ENCODE peak calls at places on chromosome 9, in five cellular contexts. Y, F, A, J and C are unnamed samples. For H3K9me3 and H3K36me3, the result is how much of the 10 kb centered on the place peaks cover.

GRCh38 chr9:136910901-136911245 is 24.6 kb downstream of the TRAF2 start:
- DNase-seq in F (no peak), J (no peak), A (no peak), Y (no peak), C (no peak)

GRCh38 chr9:132586830-132587483 is 4.6 kb downstream of the BARHL1 start:
- DNase-seq in F (no peak), A (no peak), J (no peak), Y (no peak), C (no peak)

GRCh38 chr9:83986765-83987401 is 6.3 kb downstream of the RMI1 start:
- DNase-seq in Y (no peak), A (no peak), F (peak), J (no peak), C (peak)

GRCh38 chr9:75885652-75886051 is 4.8 kb upstream of the PCSK5 start:
- DNase-seq in F (no peak), A (no peak), Y (peak), J (no peak), C (no peak)

GRCh38 chr9:137834846-137835546 is 42.6 kb upstream of the CACNA1B start:
- DNase-seq in Y (no peak), A (no peak), J (no peak), F (no peak), C (no peak)

GRCh38 chr9:98064623-98065392 is 8.3 kb downstream of the NANS start:
- DNase-seq in J (no peak), F (no peak), A (no peak), Y (no peak), C (no peak)

GRCh38 chr9:114718801-114719221 is 36.8 kb upstream of the TEX48 start:
- DNase-seq in J (no peak), F (no peak), A (no peak), Y (no peak), C (no peak)

GRCh38 chr9:92592537-92592936 is 56.7 kb upstream of the ECM2 start:
- DNase-seq in J (no peak), Y (no peak), A (no peak), F (no peak), C (no peak)

GRCh38 chr9:3288686-3289085 is 237.1 kb downstream of the RFX3 start:
- DNase-seq in F (no peak), Y (peak), J (no peak), A (no peak), C (no peak)

GRCh38 chr9:133460405-133461175 is 812 bp downstream of the CACFD1 start:
- DNase-seq in Y (peak), F (peak), J (no peak), A (peak), C (no peak)

GRCh38 chr9:136722093-136722968 is 10.0 kb downstream of the DIPK1B start:
- DNase-seq in F (no peak), J (no peak), Y (no peak), A (no peak), C (peak)

GRCh38 chr9:9924369-9924768 is 688.4 kb downstream of the PTPRD start:
- DNase-seq in J (no peak), A (no peak), F (no peak), Y (no peak), C (no peak)

GRCh38 chr9:107243757-107244156 is 39.3 kb upstream of the RAD23B start:
- DNase-seq in Y (peak), A (no peak), J (no peak), F (peak), C (peak)

GRCh38 chr9:78860806-78861475 is 564.0 kb downstream of the PSAT1 start:
- DNase-seq in F (no peak), A (no peak), J (no peak), Y (peak), C (no peak)

GRCh38 chr9:24041294-24041693 is 215.3 kb upstream of the ELAVL2 start:
- DNase-seq in Y (no peak), J (no peak), F (no peak), A (peak), C (peak)

GRCh38 chr9:24035816-24036215 is 209.8 kb upstream of the ELAVL2 start:
- DNase-seq in F (no peak), J (no peak), Y (no peak), A (no peak), C (peak)

GRCh38 chr9:24036459-24036858 is 210.4 kb upstream of the ELAVL2 start:
- DNase-seq in F (no peak), J (no peak), Y (no peak), A (no peak), C (no peak)
- H3K9me3 ChIP-seq in F (under half), J (under half), Y (under half), A (under half), C (under half)

GRCh38 chr9:89386206-89386605 is 67.9 kb downstream of the SECISBP2 start:
- DNase-seq in J (no peak), F (no peak), Y (no peak), A (no peak), C (no peak)

GRCh38 chr9:89387197-89387849 is 69.0 kb downstream of the SECISBP2 start:
- DNase-seq in F (no peak), Y (no peak), J (no peak), A (no peak), C (no peak)

GRCh38 chr9:89387970-89388867 is 69.9 kb downstream of the SECISBP2 start:
- DNase-seq in Y (peak), J (peak), F (peak), A (no peak), C (no peak)

GRCh38 chr9:89384783-89385182 is 66.5 kb downstream of the SECISBP2 start:
- DNase-seq in A (no peak), Y (no peak), F (no peak), J (no peak), C (no peak)

DNA sequence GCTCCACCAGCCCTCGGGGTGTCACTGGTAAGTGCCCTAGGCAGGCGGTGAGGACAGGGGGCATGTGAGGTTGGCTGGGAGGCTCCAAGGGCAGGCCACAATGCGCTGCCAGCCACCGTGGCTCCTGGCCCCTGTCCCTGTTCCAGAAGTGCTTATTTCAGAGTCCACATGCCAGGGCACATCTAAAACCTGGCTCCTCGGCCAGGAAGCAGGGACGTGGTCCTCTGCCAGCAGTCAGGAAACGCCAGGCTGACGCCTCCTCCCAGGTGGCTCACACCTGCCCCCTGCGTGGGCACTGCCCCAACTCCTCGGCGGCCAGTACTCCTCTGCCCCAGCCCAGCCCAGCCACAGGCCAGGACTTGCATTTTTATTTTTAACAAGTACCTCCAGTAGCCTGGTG is 68.5 kb downstream of the SECISBP2 start:
- DNase-seq in A (no peak), Y (no peak), J (peak), F (peak), C (no peak)
- H3K36me3 ChIP-seq in A (half or more), Y (under half), J (under half), F (under half), C (under half)

DNA sequence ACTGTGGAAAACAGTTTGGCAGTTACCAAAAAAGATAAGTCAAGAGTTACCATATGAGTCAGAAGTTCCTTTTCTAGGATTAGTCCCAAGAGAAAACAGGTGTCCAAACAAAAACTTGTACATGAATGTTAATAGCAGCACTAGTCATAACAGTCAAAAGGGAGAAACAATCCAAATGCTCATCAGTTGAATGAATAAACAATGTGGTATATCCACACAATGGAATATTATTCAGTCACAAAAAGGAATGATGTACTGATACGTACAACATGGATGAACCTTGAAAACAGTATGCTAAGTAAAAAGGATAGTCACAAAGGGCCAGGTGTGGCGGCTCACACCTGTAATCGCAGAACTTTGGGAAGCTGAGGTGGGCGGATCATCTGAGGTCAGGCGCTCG is 7.9 kb downstream of the ZNF510 start:
- DNase-seq in F (no peak), Y (no peak), A (no peak), J (no peak), C (no peak)
- H3K9me3 ChIP-seq in F (under half), Y (half or more), A (half or more), J (half or more), C (under half)

GRCh38 chr9:113173341-113173740 is 22.5 kb downstream of the SLC31A2 start:
- DNase-seq in Y (no peak), J (no peak), F (no peak), A (no peak), C (no peak)

GRCh38 chr9:113166039-113166438 is 15.2 kb downstream of the SLC31A2 start:
- DNase-seq in A (no peak), F (no peak), J (no peak), Y (no peak), C (no peak)

GRCh38 chr9:113164536-113165300 is 13.9 kb downstream of the SLC31A2 start:
- DNase-seq in A (no peak), Y (peak), F (peak), J (peak), C (no peak)

DNA sequence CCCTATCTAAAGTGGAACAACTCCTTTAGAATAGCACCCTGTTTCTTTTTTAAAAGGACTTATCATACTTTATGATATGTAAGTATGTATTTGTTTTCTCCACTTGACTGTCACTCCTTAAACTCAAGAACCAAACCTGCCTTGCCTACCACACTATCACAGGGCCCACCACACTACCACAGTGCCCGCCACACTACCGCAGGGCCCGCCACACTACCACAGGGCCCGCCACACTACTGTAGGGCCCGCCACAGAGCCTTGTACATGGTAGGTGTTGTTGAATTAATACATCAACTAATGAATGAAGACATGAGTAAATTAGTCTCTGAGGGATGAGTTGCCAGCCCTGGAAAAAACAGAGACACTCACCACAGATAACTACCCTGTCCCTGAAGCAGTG is 18.0 kb downstream of the SLC31A2 start:
- DNase-seq in F (no peak), A (no peak), J (no peak), Y (no peak), C (no peak)
- H3K36me3 ChIP-seq in F (half or more), A (under half), J (half or more), Y (half or more), C (half or more)

DNA sequence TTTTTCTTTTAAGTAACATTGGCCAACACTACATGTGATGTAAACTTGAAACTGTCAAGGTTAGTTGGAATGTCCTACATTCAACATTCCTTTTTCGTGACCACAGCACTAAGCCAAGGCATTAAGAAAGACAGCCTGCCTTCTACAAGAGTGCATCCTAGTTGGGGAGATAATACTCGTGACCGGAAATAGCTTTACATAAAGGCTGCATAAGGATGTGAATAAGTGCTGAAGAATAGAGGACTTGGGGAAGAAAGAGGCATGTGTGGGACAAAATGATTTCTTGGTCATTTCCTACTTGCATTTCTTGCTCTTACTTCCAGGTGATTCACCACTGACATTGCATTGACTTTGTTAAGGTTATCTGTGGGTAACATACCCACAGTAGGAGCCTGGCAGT is 282.0 kb downstream of the DMRT2 start:
- DNase-seq in Y (no peak), F (no peak), J (no peak), A (no peak), C (no peak)
- H3K9me3 ChIP-seq in Y (under half), F (under half), J (under half), A (under half), C (under half)

GRCh38 chr9:2086971-2087370 is 71.8 kb downstream of the SMARCA2 start:
- DNase-seq in Y (no peak), F (no peak), J (no peak), A (no peak), C (no peak)

GRCh38 chr9:2085719-2086515 is 70.8 kb downstream of the SMARCA2 start:
- DNase-seq in F (no peak), A (no peak), Y (peak), J (no peak), C (no peak)

GRCh38 chr9:2083552-2083951 is 68.4 kb downstream of the SMARCA2 start:
- DNase-seq in J (no peak), A (no peak), Y (peak), F (no peak), C (no peak)

GRCh38 chr9:2082802-2083201 is 67.7 kb downstream of the SMARCA2 start:
- DNase-seq in F (no peak), A (no peak), J (no peak), Y (peak), C (no peak)

DNA sequence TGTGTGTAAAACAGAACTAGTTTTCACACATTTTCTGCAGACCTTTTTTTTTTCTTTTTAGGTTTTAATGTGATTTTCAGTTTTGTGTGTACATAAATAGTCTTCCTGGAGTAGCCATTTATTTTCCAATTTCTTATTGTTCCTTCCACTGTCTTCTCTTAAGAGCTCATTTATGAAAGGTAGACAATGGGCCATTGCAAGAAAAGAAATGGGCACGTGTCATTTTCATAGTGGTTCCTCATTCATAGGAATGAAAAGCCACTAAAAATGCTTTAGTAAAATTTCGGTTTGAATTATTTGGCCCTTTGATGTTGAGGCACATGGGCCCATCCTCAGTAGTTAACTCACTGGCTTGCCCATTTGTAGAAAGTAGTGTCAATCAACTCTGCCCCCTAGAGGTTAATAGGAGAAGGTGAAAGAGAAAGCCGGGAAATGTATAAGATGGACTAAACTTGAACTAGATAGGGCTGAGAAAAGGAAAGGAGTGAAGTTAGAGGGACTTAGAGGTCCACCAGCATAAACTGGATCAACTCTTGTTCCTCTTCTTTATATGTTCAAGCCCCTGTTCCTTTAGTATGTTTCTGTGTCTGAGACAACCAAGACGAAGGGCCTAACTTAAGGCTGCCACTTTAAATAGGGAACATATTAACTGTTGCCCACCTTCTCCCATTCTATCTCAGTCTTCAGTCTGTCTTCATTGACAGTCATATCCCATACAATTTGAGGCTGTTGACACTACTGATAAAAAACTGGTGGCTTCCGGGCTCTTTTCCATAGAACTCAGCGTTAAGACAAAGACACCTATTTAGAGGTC is 72.6 kb downstream of the SMARCA2 start:
- DNase-seq in F (no peak), A (no peak), J (no peak), Y (peak), C (peak)
- H3K36me3 ChIP-seq in F (under half), A (under half), J (half or more), Y (half or more), C (under half)

DNA sequence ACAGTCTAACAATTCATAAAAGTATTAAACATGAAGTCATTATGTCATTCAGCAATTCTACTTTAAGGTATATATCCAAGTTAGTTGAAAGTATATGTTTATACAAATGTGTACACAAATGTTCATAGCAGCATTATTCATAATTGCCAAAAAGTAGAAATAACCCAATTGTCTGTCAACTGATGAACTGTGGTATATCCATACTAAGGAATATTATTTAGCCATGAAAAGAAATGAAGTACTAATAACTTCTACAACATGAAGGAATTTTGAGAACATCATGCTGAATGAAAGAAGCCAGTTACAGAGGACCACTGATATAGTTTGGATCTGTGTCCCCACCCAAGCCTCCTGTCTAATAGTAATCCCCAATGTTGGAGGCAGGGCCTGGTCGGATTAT is 224.3 kb downstream of the SPATA31D1 start:
- DNase-seq in Y (no peak), F (no peak), J (no peak), A (no peak), C (no peak)
- H3K9me3 ChIP-seq in Y (under half), F (under half), J (under half), A (under half), C (under half)

GRCh38 chr9:14690986-14691730 is 2.1 kb downstream of the ZDHHC21 start:
- DNase-seq in Y (no peak), J (no peak), F (no peak), A (no peak), C (no peak)
- H3K36me3 ChIP-seq in Y (under half), J (under half), F (under half), A (under half), C (under half)

GRCh38 chr9:135000647-135001245 is 83.0 kb upstream of the FCN1 start:
- DNase-seq in F (no peak), J (no peak), A (no peak), Y (no peak), C (no peak)
- H3K9me3 ChIP-seq in F (under half), J (under half), A (under half), Y (half or more), C (under half)

DNA sequence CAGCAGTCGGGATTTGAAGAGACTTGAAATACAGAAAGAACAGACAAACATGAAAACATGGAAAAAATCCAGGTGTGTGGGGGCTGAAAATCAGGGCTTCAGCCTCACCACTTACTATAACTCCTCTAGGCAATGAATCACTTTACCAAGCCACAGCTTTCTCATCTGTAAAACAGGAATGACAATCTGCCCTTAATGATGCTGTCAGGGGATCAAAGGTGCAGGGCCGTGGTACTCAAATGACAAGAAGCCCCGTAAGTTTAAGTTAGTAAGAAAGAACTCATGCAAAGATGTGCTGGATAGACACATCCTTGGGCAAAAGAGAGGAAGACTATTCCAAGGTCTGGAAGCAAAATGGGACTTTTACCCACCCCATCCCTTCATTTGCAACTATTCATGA is 34.7 kb downstream of the FBXW2 start:
- DNase-seq in A (no peak), J (no peak), F (no peak), Y (no peak), C (no peak)
- H3K36me3 ChIP-seq in A (under half), J (half or more), F (under half), Y (under half), C (under half)